ENCODE peak calls at places on chromosome 5, in seven cellular contexts. W is activated T-cell treated with anti-CD3 and anti-CD28 coated beads, Interleukin-2, amount 50 U/mL, for 4 hours; U is progenitor cell of endocrine pancreas; A is NCI-H748 treated with DMSO at 0.1 percent for 48 hours; B is GM19239; X is activated naive CD4-positive, alpha-beta T cell treated with anti-CD3 and anti-CD28 coated beads for 36 hours; F is NCI-H1105 treated with DMSO at 0.1 percent for 48 hours. T is an unnamed sample.

GRCh38 chr5:66826263-66826662 is 230.1 kb downstream of the MAST4 start:
- DNase-seq in W (no peak), A (no peak), X (no peak), U (no peak), F (no peak), B (no peak), T (no peak)

GRCh38 chr5:38463634-38464521 is 92.6 kb downstream of the LIFR start:
- DNase-seq in X (no peak), A (no peak), F (no peak), U (no peak), B (no peak), W (no peak), T (peak)

GRCh38 chr5:65961644-65962043 is 35.3 kb downstream of the ERBIN start:
- DNase-seq in U (no peak), F (no peak), B (peak), W (no peak), X (peak), A (no peak), T (no peak)

GRCh38 chr5:164052536-164053090 is 547.2 kb downstream of the MAT2B start:
- DNase-seq in A (no peak), F (no peak), B (no peak), U (no peak), X (no peak), W (no peak), T (peak)

GRCh38 chr5:172175263-172175719 is 12.7 kb downstream of the STK10 start:
- DNase-seq in F (no peak), U (no peak), A (no peak), W (peak), X (peak), B (peak), T (peak)

GRCh38 chr5:141604318-141604717 is 14.5 kb downstream of the DIAPH1 start:
- DNase-seq in F (no peak), U (no peak), W (no peak), A (no peak), B (no peak), X (peak), T (peak)

GRCh38 chr5:17878541-17878940 is 244.3 kb downstream of the TAF11L14 start:
- DNase-seq in F (no peak), W (no peak), U (no peak), A (no peak), X (no peak), B (no peak), T (no peak)

GRCh38 chr5:142962172-142962528 is 192.0 kb downstream of the ARHGAP26 start:
- DNase-seq in U (no peak), W (no peak), A (no peak), X (no peak), B (no peak), F (no peak), T (no peak)

GRCh38 chr5:151555760-151556576 is 35.2 kb downstream of the FAT2 start:
- DNase-seq in B (no peak), U (no peak), X (no peak), A (no peak), W (no peak), F (no peak), T (no peak)

GRCh38 chr5:109411627-109412026 is 1.9 kb upstream of the PJA2 start:
- DNase-seq in X (no peak), F (no peak), A (no peak), W (no peak), B (no peak), U (no peak), T (peak)

GRCh38 chr5:1477341-1477740 is 32.1 kb upstream of the SLC6A3 start:
- DNase-seq in U (no peak), A (no peak), W (no peak), F (no peak), B (no peak), X (no peak), T (no peak)

GRCh38 chr5:22070151-22070550 is 783.0 kb downstream of the CDH12 start:
- DNase-seq in F (no peak), B (no peak), U (no peak), X (no peak), W (no peak), A (peak), T (no peak)

GRCh38 chr5:112762113-112762810 is 24.6 kb downstream of the APC start:
- DNase-seq in W (no peak), X (no peak), F (no peak), U (no peak), A (no peak), B (no peak), T (no peak)

GRCh38 chr5:53418844-53419243 is 61.6 kb upstream of the FST start:
- DNase-seq in F (no peak), X (no peak), U (no peak), W (no peak), B (no peak), A (no peak), T (peak)

GRCh38 chr5:122306461-122306860 is 5.6 kb upstream of the SNCAIP start:
- DNase-seq in A (no peak), F (no peak), W (no peak), X (no peak), U (no peak), B (no peak), T (no peak)

GRCh38 chr5:7540806-7541205 is 144.9 kb downstream of the ADCY2 start:
- DNase-seq in W (no peak), B (no peak), F (no peak), A (no peak), U (no peak), X (no peak), T (no peak)

GRCh38 chr5:64566531-64566930 is 60.7 kb downstream of the RGS7BP start:
- DNase-seq in F (no peak), B (no peak), X (no peak), A (no peak), U (no peak), W (no peak), T (no peak)

GRCh38 chr5:151493599-151494136 is 46.3 kb downstream of the SLC36A1 start:
- DNase-seq in W (no peak), F (no peak), B (no peak), A (no peak), U (no peak), X (no peak), T (no peak)

GRCh38 chr5:34005211-34005610 is 2.6 kb downstream of the AMACR start:
- DNase-seq in X (no peak), U (no peak), F (no peak), W (no peak), A (no peak), B (no peak), T (no peak)

GRCh38 chr5:80806929-80807328 is 152.1 kb upstream of the DHFR start:
- DNase-seq in W (no peak), U (no peak), F (no peak), A (no peak), B (no peak), X (no peak), T (no peak)

GRCh38 chr5:113678924-113679575 is 165.6 kb downstream of the YTHDC2 start:
- DNase-seq in B (peak), X (peak), U (peak), W (no peak), F (peak), A (peak), T (peak)